ENCODE peak calls at places on chromosomes 16 and 17, in eight cellular contexts. R is SK-N-SH; M is dorsolateral prefrontal cortex; F is AG04450; H is naive thymus-derived CD4-positive, alpha-beta T cell; V is HCT116; U is right cardiac atrium; N is prostate gland. W is an unnamed sample.

GRCh38 chr17:82017612-82018151 is 5.0 kb downstream of the CENPX start:
- DNase-seq in R (no peak), M (no peak), F (no peak), H (no peak), V (no peak), U (no peak), N (no peak), W (no peak)

GRCh38 chr17:14461131-14461530 is 160.2 kb downstream of the HS3ST3B1 start:
- DNase-seq in R (no peak), M (no peak), F (no peak), H (no peak), V (no peak), U (no peak), N (no peak), W (no peak)

GRCh38 chr16:11586375-11586855 is 304 bp downstream of the LITAF start:
- DNase-seq in R (no peak), M (no peak), F (no peak), H (no peak), V (no peak), U (no peak), N (no peak), W (no peak)

GRCh38 chr16:68286153-68287074 is 22.1 kb downstream of the SLC7A6 start:
- DNase-seq in R (no peak), M (no peak), F (no peak), H (peak), V (no peak), U (no peak), N (no peak), W (no peak)

GRCh38 chr16:11014159-11014558 is 69.8 kb downstream of the CLEC16A start:
- DNase-seq in R (no peak), M (no peak), F (peak), H (no peak), V (no peak), U (no peak), N (no peak), W (no peak)

GRCh38 chr17:45073414-45074070 is 12.4 kb downstream of the NMT1 start:
- DNase-seq in R (no peak), M (no peak), F (peak), H (no peak), V (no peak), U (no peak), N (no peak), W (peak)

GRCh38 chr16:86316967-86317616 is 193.2 kb upstream of the FOXF1 start:
- DNase-seq in R (no peak), M (no peak), F (no peak), H (peak), V (no peak), U (no peak), N (no peak), W (no peak)

GRCh38 chr17:71412803-71413202 is 708.0 kb upstream of the SOX9 start:
- DNase-seq in R (no peak), M (no peak), F (peak), H (no peak), V (peak), U (no peak), N (no peak), W (no peak)

GRCh38 chr17:31211352-31212012 is 85.6 kb downstream of the OMG start:
- DNase-seq in R (no peak), M (no peak), F (no peak), H (no peak), V (no peak), U (no peak), N (no peak), W (no peak)

GRCh38 chr16:89890200-89890599 is 16.8 kb downstream of the TCF25 start:
- DNase-seq in R (no peak), M (no peak), F (no peak), H (no peak), V (no peak), U (no peak), N (no peak), W (no peak)

GRCh38 chr17:78826426-78826825 is 14.2 kb downstream of the USP36 start:
- DNase-seq in R (no peak), M (no peak), F (no peak), H (no peak), V (no peak), U (no peak), N (no peak), W (no peak)

GRCh38 chr16:89300311-89300975 is 82.9 kb downstream of the ZNF778 start:
- DNase-seq in R (no peak), M (no peak), F (peak), H (no peak), V (no peak), U (peak), N (peak), W (no peak)

GRCh38 chr17:19763416-19763815 is 15.3 kb upstream of the ALDH3A1 start:
- DNase-seq in R (no peak), M (no peak), F (no peak), H (no peak), V (no peak), U (no peak), N (no peak), W (no peak)

GRCh38 chr16:84446596-84447392 is 57.7 kb downstream of the MEAK7 start:
- DNase-seq in R (no peak), M (no peak), F (no peak), H (no peak), V (no peak), U (no peak), N (no peak), W (no peak)

GRCh38 chr16:88023366-88023765 is 72.1 kb downstream of the BANP start:
- DNase-seq in R (no peak), M (peak), F (no peak), H (no peak), V (no peak), U (no peak), N (no peak), W (no peak)

GRCh38 chr16:720990-721764 is at the start of gene ANTKMT:
- DNase-seq in R (peak), M (peak), F (no peak), H (peak), V (no peak), U (peak), N (peak), W (peak)

GRCh38 chr17:55706808-55707773 is 15.6 kb downstream of the TMEM100 start:
- DNase-seq in R (peak), M (no peak), F (no peak), H (no peak), V (no peak), U (no peak), N (no peak), W (peak)

GRCh38 chr16:11285842-11286241 is 4.7 kb upstream of the PRM1 start:
- DNase-seq in R (no peak), M (no peak), F (no peak), H (no peak), V (no peak), U (no peak), N (no peak), W (no peak)

GRCh38 chr16:68737046-68737729 is at the start of gene CDH1:
- DNase-seq in R (peak), M (no peak), F (no peak), H (peak), V (peak), U (peak), N (peak), W (peak)

GRCh38 chr16:58048914-58049696 is 23.6 kb downstream of the MMP15 start:
- DNase-seq in R (no peak), M (no peak), F (no peak), H (no peak), V (no peak), U (no peak), N (no peak), W (no peak)

GRCh38 chr17:34909040-34909439 is 52.2 kb downstream of the CCT6B start:
- DNase-seq in R (no peak), M (no peak), F (no peak), H (no peak), V (no peak), U (no peak), N (no peak), W (no peak)

GRCh38 chr16:31529398-31530312 is 2.0 kb downstream of the AHSP start:
- DNase-seq in R (no peak), M (no peak), F (no peak), H (no peak), V (no peak), U (no peak), N (no peak), W (peak)

GRCh38 chr16:28168991-28169554 is 42.7 kb downstream of the XPO6 start:
- DNase-seq in R (no peak), M (no peak), F (no peak), H (peak), V (no peak), U (no peak), N (no peak), W (no peak)

GRCh38 chr17:80765241-80766022 is 220.8 kb downstream of the RPTOR start:
- DNase-seq in R (no peak), M (no peak), F (no peak), H (no peak), V (no peak), U (no peak), N (no peak), W (peak)

GRCh38 chr17:17724991-17725852 is 44.0 kb downstream of the RAI1 start:
- DNase-seq in R (peak), M (no peak), F (no peak), H (no peak), V (no peak), U (peak), N (no peak), W (peak)

GRCh38 chr16:722835-723633 is 2.1 kb downstream of the ANTKMT start:
- DNase-seq in R (no peak), M (no peak), F (no peak), H (no peak), V (no peak), U (no peak), N (no peak), W (no peak)

GRCh38 chr16:2026461-2027023 is at the start of gene NHERF2:
- DNase-seq in R (peak), M (no peak), F (no peak), H (peak), V (no peak), U (peak), N (peak), W (no peak)

GRCh38 chr17:9538626-9539025 is 37.0 kb downstream of the STX8 start:
- DNase-seq in R (no peak), M (no peak), F (no peak), H (no peak), V (no peak), U (no peak), N (no peak), W (peak)

GRCh38 chr17:5344914-5345313 is 62.8 kb downstream of the RABEP1 start:
- DNase-seq in R (no peak), M (no peak), F (no peak), H (no peak), V (no peak), U (no peak), N (no peak), W (no peak)

GRCh38 chr17:50661348-50661747 is 26.7 kb downstream of the ABCC3 start:
- DNase-seq in R (no peak), M (no peak), F (no peak), H (no peak), V (no peak), U (no peak), N (no peak), W (no peak)

GRCh38 chr16:87469186-87469585 is 23.6 kb downstream of the ZCCHC14 start:
- DNase-seq in R (peak), M (no peak), F (no peak), H (no peak), V (no peak), U (no peak), N (no peak), W (no peak)

GRCh38 chr17:46135126-46135812 is 58.0 kb downstream of the KANSL1 start:
- DNase-seq in R (no peak), M (no peak), F (no peak), H (no peak), V (no peak), U (no peak), N (no peak), W (no peak)

GRCh38 chr17:82882715-82883446 is 43.1 kb upstream of the ZNF750 start:
- DNase-seq in R (no peak), M (no peak), F (no peak), H (peak), V (no peak), U (peak), N (peak), W (no peak)

GRCh38 chr16:11615756-11616447 is 29.2 kb upstream of the LITAF start:
- DNase-seq in R (no peak), M (no peak), F (no peak), H (no peak), V (no peak), U (no peak), N (no peak), W (peak)

GRCh38 chr17:66767164-66767933 is 67.6 kb upstream of the CACNG5 start:
- DNase-seq in R (no peak), M (no peak), F (no peak), H (no peak), V (no peak), U (no peak), N (no peak), W (no peak)

DNA sequence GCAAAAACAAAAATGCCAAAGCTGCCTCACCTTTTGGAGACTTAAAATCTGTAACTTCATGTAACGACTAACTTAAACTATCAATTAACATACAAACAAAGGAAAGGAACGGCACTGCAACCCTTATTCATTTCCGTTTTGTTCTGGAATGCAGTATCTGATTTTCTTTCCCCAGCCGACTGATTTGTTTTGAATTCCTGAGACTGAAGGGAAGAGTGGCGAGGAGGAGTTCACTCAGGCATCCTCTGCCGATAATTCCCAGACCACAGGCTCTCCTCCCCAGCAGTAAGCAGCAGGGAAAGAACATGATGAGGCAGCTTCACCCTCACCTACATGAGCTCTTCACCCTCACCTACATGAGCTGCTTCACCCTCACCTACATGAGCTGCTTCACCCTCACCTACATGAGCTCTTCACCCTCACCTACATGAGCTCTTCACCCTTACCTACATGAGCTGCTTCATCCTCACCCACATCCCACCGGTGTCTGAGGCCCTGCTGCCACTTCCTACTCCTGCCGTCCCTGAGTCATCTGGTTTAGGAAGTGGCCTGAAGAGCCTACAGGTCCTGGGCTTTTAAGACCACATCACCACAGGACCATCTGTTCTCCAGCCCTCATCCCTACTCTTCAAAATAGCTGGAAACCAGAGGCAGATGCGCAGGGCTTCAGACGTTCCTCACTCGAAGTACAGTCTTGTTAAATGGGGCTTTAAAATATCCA is 168.0 kb upstream of the RPH3AL start:
- DNase-seq in R (peak), M (no peak), F (peak), H (no peak), V (no peak), U (no peak), N (no peak), W (peak)
- H3K27ac ChIP-seq in R (peak), M (no peak), F (peak), H (no peak), V (no peak), U (no peak), N (no peak), W (peak)

DNA sequence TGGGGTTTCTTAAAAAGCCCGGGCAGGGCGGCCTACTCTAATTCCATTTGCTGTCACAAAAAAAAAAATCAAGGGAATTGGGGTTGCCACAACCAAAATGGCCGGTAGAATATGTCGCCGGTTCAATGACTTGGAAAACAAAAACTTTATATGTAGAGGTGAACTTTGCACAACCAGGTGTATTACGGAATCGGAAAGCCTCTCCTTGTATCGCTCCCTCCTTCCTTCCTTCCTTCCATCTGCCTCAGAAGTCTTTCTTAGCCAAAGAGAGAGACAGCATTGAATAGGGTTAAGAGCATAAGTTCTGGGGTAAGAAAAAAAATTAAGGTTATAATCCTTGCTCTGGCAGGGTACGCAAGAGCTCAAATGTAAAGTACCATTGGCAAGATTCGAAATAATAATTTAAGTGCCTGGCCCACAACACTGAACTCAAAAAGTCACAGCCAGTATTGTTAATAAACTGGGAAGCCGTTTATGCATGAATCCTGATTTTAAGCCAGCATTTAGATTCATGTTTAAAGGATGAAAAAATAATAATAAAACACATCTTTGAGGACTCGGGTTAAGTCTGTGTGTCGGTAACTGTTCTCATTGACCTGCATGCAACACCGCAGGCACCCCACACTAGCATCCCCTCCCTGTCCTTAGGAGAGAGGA is 524 bp upstream of the GLG1 start:
- DNase-seq in R (no peak), M (no peak), F (no peak), H (no peak), V (no peak), U (no peak), N (no peak), W (no peak)
- H3K27ac ChIP-seq in R (peak), M (peak), F (peak), H (peak), V (peak), U (peak), N (peak), W (no peak)

GRCh38 chr17:62093188-62094155 is 28.4 kb upstream of the MED13 start:
- DNase-seq in R (peak), M (no peak), F (peak), H (no peak), V (peak), U (no peak), N (no peak), W (no peak)
- H3K27ac ChIP-seq in R (no peak), M (no peak), F (no peak), H (no peak), V (peak), U (no peak), N (no peak), W (no peak)

GRCh38 chr16:50534556-50534955 is 13.6 kb upstream of the NKD1 start:
- DNase-seq in R (no peak), M (no peak), F (no peak), H (no peak), V (no peak), U (no peak), N (no peak), W (no peak)
- H3K27ac ChIP-seq in R (no peak), M (no peak), F (no peak), H (no peak), V (no peak), U (no peak), N (no peak), W (no peak)

DNA sequence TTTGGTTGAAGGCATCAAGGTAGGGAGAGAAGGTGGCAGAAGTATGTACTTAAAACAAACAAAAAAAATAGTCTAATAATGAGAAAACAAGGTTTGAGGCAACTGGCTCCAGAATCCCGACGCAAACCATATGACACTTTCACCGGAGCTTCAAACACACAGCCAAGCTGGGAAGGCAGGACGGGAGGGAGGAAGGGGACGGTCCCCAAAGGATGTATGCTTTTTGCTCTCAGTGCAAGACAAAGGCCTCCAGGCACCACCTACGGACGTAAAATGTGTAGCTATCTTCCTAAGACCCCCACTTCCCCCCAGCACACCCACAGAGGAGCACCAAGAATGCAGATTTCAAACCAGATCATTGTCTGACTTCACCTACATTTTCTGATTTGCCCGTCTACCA is 102.3 kb downstream of the ZFHX3 start:
- DNase-seq in R (no peak), M (no peak), F (no peak), H (no peak), V (no peak), U (no peak), N (no peak), W (no peak)
- H3K27ac ChIP-seq in R (peak), M (no peak), F (no peak), H (no peak), V (no peak), U (no peak), N (peak), W (no peak)

GRCh38 chr16:67199011-67199807 is at the start of gene ELMO3:
- DNase-seq in R (peak), M (no peak), F (no peak), H (no peak), V (no peak), U (peak), N (peak), W (peak)
- H3K27ac ChIP-seq in R (no peak), M (no peak), F (no peak), H (no peak), V (peak), U (no peak), N (peak), W (no peak)

GRCh38 chr17:77400445-77400870 is 259.7 kb downstream of the SEC14L1 start:
- DNase-seq in R (peak), M (no peak), F (no peak), H (peak), V (no peak), U (no peak), N (no peak), W (peak)
- H3K27ac ChIP-seq in R (peak), M (no peak), F (peak), H (peak), V (no peak), U (no peak), N (peak), W (no peak)

GRCh38 chr16:67036323-67036741 is 7.4 kb downstream of the CBFB start:
- DNase-seq in R (no peak), M (no peak), F (no peak), H (no peak), V (no peak), U (no peak), N (no peak), W (no peak)
- H3K27ac ChIP-seq in R (peak), M (no peak), F (no peak), H (no peak), V (no peak), U (no peak), N (no peak), W (no peak)

GRCh38 chr16:23505942-23506605 is 4.2 kb downstream of the GGA2 start:
- DNase-seq in R (no peak), M (no peak), F (no peak), H (no peak), V (no peak), U (no peak), N (no peak), W (no peak)

GRCh38 chr16:23504076-23504452 is 6.2 kb downstream of the GGA2 start:
- DNase-seq in R (no peak), M (no peak), F (no peak), H (no peak), V (no peak), U (peak), N (peak), W (no peak)

GRCh38 chr16:23506606-23506994 is 3.7 kb downstream of the GGA2 start:
- DNase-seq in R (no peak), M (no peak), F (no peak), H (no peak), V (no peak), U (no peak), N (no peak), W (no peak)

GRCh38 chr16:23505180-23505665 is 5.1 kb downstream of the GGA2 start:
- DNase-seq in R (no peak), M (no peak), F (no peak), H (no peak), V (no peak), U (no peak), N (no peak), W (no peak)

GRCh38 chr16:23504453-23505179 is 5.7 kb downstream of the GGA2 start:
- DNase-seq in R (peak), M (peak), F (peak), H (no peak), V (peak), U (peak), N (no peak), W (peak)
- H3K27ac ChIP-seq in R (peak), M (no peak), F (peak), H (no peak), V (peak), U (peak), N (peak), W (peak)

W was measured in mesendoderm.